ENCODE peak calls at places on chromosome 15, in ten cellular contexts. W is cardiac muscle cell, M is fibroblast of mammary gland, O is GM20000, S is mucosa of descending colon, N is progenitor cell of endocrine pancreas, I is astrocyte of the cerebellum, T is kidney, F is IMR-90, B is BE2C. J is an unnamed sample.

GRCh38 chr15:94523873-94524272 is 292.5 kb downstream of the MCTP2 start:
- DNase-seq in B (no peak), T (no peak), O (no peak), M (no peak), N (no peak), F (no peak), S (no peak), I (no peak), W (no peak), J (no peak)

GRCh38 chr15:78082106-78082742 is 4.7 kb upstream of the TBC1D2B start:
- DNase-seq in B (no peak), O (no peak), I (no peak), T (no peak), S (peak), W (no peak), M (peak), F (peak), N (no peak), J (no peak)

GRCh38 chr15:99100245-99101173 is 4.4 kb upstream of the SYNM start:
- DNase-seq in W (peak), T (peak), I (peak), M (peak), B (peak), S (peak), F (peak), O (peak), N (peak), J (no peak)

GRCh38 chr15:64247906-64248541 is 85.2 kb upstream of the PPIB start:
- DNase-seq in T (no peak), S (no peak), I (peak), B (no peak), W (no peak), N (no peak), M (peak), O (peak), F (peak), J (peak)

GRCh38 chr15:63181658-63182057 is 7.7 kb upstream of the RAB8B start:
- DNase-seq in S (no peak), T (no peak), W (no peak), I (no peak), F (peak), N (no peak), O (no peak), M (peak), B (no peak), J (no peak)

GRCh38 chr15:75695206-75695605 is 17.4 kb downstream of the CSPG4 start:
- DNase-seq in I (no peak), M (no peak), N (no peak), O (peak), W (no peak), B (no peak), F (no peak), S (no peak), T (no peak), J (no peak)

GRCh38 chr15:70214266-70214665 is 116.5 kb upstream of the TLE3 start:
- DNase-seq in S (no peak), M (no peak), W (no peak), O (no peak), T (no peak), F (no peak), I (no peak), N (no peak), B (no peak), J (no peak)

GRCh38 chr15:79923068-79923514 is 26.3 kb upstream of the MTHFS start:
- DNase-seq in O (peak), F (peak), N (peak), T (peak), W (peak), I (no peak), S (peak), M (peak), B (peak), J (no peak)

GRCh38 chr15:47439146-47439869 is 278.0 kb upstream of the SEMA6D start:
- DNase-seq in W (peak), S (no peak), B (no peak), T (no peak), F (peak), M (no peak), N (no peak), O (no peak), I (no peak), J (no peak)

GRCh38 chr15:69782809-69783208 is 314.9 kb downstream of the TLE3 start:
- DNase-seq in F (no peak), W (peak), M (no peak), T (no peak), S (no peak), N (no peak), I (no peak), O (no peak), B (peak), J (no peak)

GRCh38 chr15:41309226-41309905 is 23.0 kb downstream of the OIP5 start:
- DNase-seq in O (peak), F (no peak), W (no peak), M (no peak), T (no peak), S (no peak), I (no peak), N (no peak), B (no peak), J (no peak)

GRCh38 chr15:91855684-91856553 is 2.4 kb downstream of the SLCO3A1 start:
- DNase-seq in B (peak), O (no peak), M (peak), T (no peak), N (peak), W (peak), F (no peak), I (no peak), S (peak), J (no peak)

GRCh38 chr15:62412634-62413033 is 247.5 kb upstream of the C2CD4B start:
- DNase-seq in B (no peak), T (no peak), M (no peak), O (no peak), N (no peak), W (no peak), I (no peak), S (no peak), F (no peak), J (no peak)

GRCh38 chr15:91946914-91947313 is 93.4 kb downstream of the SLCO3A1 start:
- DNase-seq in N (no peak), F (no peak), M (no peak), S (no peak), I (no peak), W (no peak), T (no peak), B (no peak), O (no peak), J (no peak)

GRCh38 chr15:49621327-49622210 is 721 bp downstream of the DTWD1 start:
- DNase-seq in F (no peak), N (no peak), M (peak), T (no peak), O (no peak), I (no peak), W (no peak), S (no peak), B (no peak), J (no peak)
- TF ChIP-seq CTCF in F (no peak), N (no peak), M (no peak), T (no peak), O (no peak), I (no peak), W (no peak), S (no peak), B (no peak), J (no peak)

GRCh38 chr15:32029409-32029861 is 880 bp upstream of the CHRNA7 start:
- DNase-seq in F (no peak), O (no peak), T (no peak), B (peak), S (peak), M (no peak), N (peak), I (no peak), W (peak), J (no peak)
- TF ChIP-seq CTCF in F (no peak), O (no peak), T (no peak), B (peak), S (no peak), M (no peak), N (peak), I (peak), W (peak), J (peak)

DNA sequence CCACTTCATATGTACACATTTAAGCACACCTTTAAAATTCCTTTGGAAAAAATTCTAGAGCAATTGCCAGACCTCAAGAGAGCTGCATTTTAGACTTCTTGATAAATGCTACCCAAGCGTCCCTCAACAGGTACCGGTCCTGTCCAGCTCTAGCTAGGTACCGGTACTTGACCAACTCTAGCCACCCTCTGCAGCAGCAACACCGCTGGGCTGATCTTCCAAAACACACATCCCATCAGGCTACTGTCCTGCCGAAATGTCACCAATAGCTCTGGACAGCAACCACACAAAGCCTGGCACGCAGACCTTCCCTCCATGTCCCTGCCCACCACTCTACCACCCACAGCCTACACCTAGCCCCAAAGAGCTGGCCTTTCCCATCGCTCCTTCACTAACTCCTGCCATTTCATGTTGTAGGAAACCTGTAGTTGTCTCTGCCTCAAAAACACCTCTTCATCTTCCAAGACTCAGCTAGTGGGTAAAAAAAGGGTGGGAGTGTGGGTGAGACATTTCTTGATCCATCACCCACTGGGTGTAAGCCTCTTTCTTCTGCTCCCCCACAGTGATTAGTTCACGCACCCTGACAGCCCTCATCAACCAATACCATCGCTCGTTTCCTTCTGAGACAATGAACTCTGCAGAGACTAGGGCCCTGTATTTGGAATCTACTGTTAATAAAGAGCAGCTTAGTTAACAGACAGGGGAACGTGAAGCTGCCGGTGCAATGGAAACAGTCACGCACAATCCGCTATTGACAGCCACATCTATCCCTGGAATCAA is 6.8 kb downstream of the CHSY1 start:
- DNase-seq in M (no peak), N (no peak), I (no peak), O (no peak), W (no peak), T (no peak), F (no peak), B (no peak), S (no peak), J (no peak)
- TF ChIP-seq CTCF in M (no peak), N (no peak), I (no peak), O (no peak), W (no peak), T (no peak), F (no peak), B (no peak), S (no peak), J (no peak)

GRCh38 chr15:45166792-45167630 is 20.8 kb downstream of the SHF start:
- DNase-seq in S (peak), F (peak), W (peak), B (peak), I (peak), M (peak), T (peak), N (peak), O (peak), J (peak)

GRCh38 chr15:45168751-45169551 is 18.8 kb downstream of the SHF start:
- DNase-seq in I (no peak), S (no peak), N (no peak), T (no peak), B (peak), O (no peak), F (no peak), W (no peak), M (no peak), J (no peak)

GRCh38 chr15:45169608-45170480 is 17.9 kb downstream of the SHF start:
- DNase-seq in B (peak), N (no peak), M (no peak), O (no peak), T (no peak), F (no peak), S (no peak), W (no peak), I (no peak), J (no peak)

GRCh38 chr15:45168286-45168685 is 19.5 kb downstream of the SHF start:
- DNase-seq in M (no peak), F (no peak), I (no peak), N (no peak), B (no peak), W (no peak), O (no peak), S (no peak), T (no peak), J (no peak)

GRCh38 chr15:45167631-45168205 is 20.0 kb downstream of the SHF start:
- DNase-seq in B (no peak), T (no peak), N (no peak), O (no peak), W (no peak), S (no peak), F (no peak), I (no peak), M (no peak), J (no peak)
- TF ChIP-seq CTCF in B (no peak), T (no peak), N (no peak), O (no peak), W (no peak), S (no peak), F (no peak), I (no peak), M (no peak), J (no peak)

DNA sequence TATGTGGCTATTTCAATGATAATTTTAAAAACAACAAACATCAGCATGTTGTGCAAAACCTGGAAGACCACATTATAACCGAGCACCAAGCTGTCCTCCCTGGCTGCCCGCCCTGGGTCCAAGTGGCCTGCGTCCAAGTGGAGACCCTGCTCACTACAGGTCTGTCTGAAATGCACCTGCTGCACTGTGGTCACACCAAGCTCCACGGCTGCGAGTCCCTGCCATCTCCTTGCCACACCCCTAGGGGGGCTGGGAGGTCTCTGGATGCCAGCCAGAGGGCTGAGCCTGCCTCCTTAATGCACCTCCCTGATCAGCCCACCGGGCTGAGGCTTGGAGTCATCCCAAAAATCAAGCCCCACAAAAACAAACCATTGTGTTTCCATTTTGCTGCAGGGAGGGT is 187.1 kb downstream of the MEGF11 start:
- DNase-seq in N (no peak), I (no peak), S (no peak), T (peak), O (no peak), W (no peak), B (no peak), F (no peak), M (no peak), J (no peak)
- TF ChIP-seq CTCF in N (no peak), I (no peak), S (no peak), T (no peak), O (no peak), W (no peak), B (no peak), F (no peak), M (no peak), J (no peak)

DNA sequence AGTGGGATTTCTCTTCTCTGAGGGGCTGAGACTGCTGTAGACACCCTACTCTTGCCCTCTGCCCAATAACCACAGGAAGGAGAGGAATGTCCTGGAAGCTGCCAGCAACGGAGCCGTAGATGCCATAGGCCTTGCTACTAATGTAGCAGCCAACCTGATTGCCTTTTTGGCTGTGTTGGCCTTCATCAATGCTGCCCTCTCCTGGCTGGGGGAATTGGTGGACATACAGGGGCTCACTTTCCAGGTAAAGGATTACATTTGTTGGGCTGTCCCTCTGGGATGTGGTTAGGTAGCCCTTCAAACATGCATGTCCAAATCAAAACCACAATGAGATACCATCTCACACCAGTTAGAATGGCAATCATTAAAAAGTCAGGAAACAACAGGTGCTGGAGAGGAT is 16.1 kb downstream of the SLC28A2 start:
- DNase-seq in B (peak), I (no peak), O (no peak), T (no peak), F (no peak), M (no peak), S (peak), W (no peak), N (no peak), J (no peak)
- TF ChIP-seq CTCF in B (peak), I (no peak), O (no peak), T (no peak), F (no peak), M (peak), S (peak), W (no peak), N (no peak), J (no peak)

GRCh38 chr15:90603893-90604292 is 74.2 kb downstream of the CRTC3 start:
- DNase-seq in M (peak), W (no peak), N (no peak), I (no peak), S (peak), F (no peak), T (no peak), B (peak), O (no peak), J (no peak)
- TF ChIP-seq CTCF in M (peak), W (peak), N (peak), I (peak), S (no peak), F (peak), T (peak), B (peak), O (peak), J (peak)

GRCh38 chr15:73957276-73957675 is 31.0 kb downstream of the LOXL1 start:
- DNase-seq in T (peak), M (no peak), O (no peak), B (no peak), S (no peak), F (no peak), W (no peak), I (no peak), N (no peak), J (no peak)
- TF ChIP-seq CTCF in T (no peak), M (no peak), O (no peak), B (no peak), S (no peak), F (no peak), W (no peak), I (no peak), N (no peak), J (no peak)

GRCh38 chr15:51281368-51281967 is 56.9 kb downstream of the CYP19A1 start:
- DNase-seq in B (peak), T (peak), W (peak), N (peak), O (peak), S (peak), F (peak), I (peak), M (peak), J (peak)
- TF ChIP-seq CTCF in B (peak), T (peak), W (peak), N (peak), O (peak), S (peak), F (peak), I (peak), M (peak), J (peak)

GRCh38 chr15:60215225-60215963 is 182.4 kb downstream of the ANXA2 start:
- DNase-seq in I (no peak), N (no peak), F (no peak), O (no peak), W (no peak), T (no peak), S (no peak), B (no peak), M (no peak), J (no peak)

GRCh38 chr15:60213377-60214010 is 184.3 kb downstream of the ANXA2 start:
- DNase-seq in M (no peak), O (no peak), B (no peak), W (no peak), N (no peak), I (no peak), F (no peak), S (no peak), T (no peak), J (no peak)

GRCh38 chr15:60208708-60209107 is 189.1 kb downstream of the ANXA2 start:
- DNase-seq in S (no peak), B (no peak), F (no peak), I (no peak), T (no peak), N (no peak), O (no peak), M (peak), W (peak), J (no peak)

GRCh38 chr15:60214201-60214600 is 183.6 kb downstream of the ANXA2 start:
- DNase-seq in O (no peak), W (no peak), S (no peak), I (no peak), M (no peak), N (no peak), B (no peak), T (no peak), F (no peak), J (no peak)

GRCh38 chr15:60212536-60212935 is 185.2 kb downstream of the ANXA2 start:
- DNase-seq in O (no peak), I (no peak), B (no peak), M (peak), T (no peak), S (no peak), W (no peak), N (no peak), F (no peak), J (no peak)
- TF ChIP-seq CTCF in O (no peak), I (no peak), B (no peak), M (no peak), T (no peak), S (no peak), W (no peak), N (no peak), F (no peak), J (no peak)